ENCODE peak calls at places on chromosomes 7 and 10, in ten cellular contexts. R is transverse colon, T is psoas muscle, S is heart right ventricle, M is colonic mucosa, J is thoracic aorta, Q is esophagus muscularis mucosa, N is lower lobe of right lung, D is osteoblast, E is pancreas. H is an unnamed sample. For H3K9me3, the result is how much of the 10 kb centered on the place peaks cover.

GRCh38 chr10:110212119-110213006 is 5.0 kb downstream of the MXI1 start:
- DNase-seq in M (peak), D (no peak), E (no peak), S (no peak), T (no peak), N (peak), Q (peak), R (peak), J (no peak), H (no peak)

GRCh38 chr7:148700693-148701092 is 2.0 kb downstream of the CUL1 start:
- DNase-seq in J (no peak), R (peak), E (no peak), M (peak), T (no peak), N (no peak), S (no peak), D (no peak), Q (no peak), H (peak)

GRCh38 chr7:87517136-87517805 is 41.8 kb upstream of the ABCB4 start:
- DNase-seq in R (no peak), M (no peak), N (no peak), Q (no peak), J (no peak), T (no peak), D (no peak), S (no peak), E (no peak), H (no peak)

GRCh38 chr10:98172073-98172472 is 37.6 kb downstream of the R3HCC1L start:
- DNase-seq in N (no peak), Q (no peak), E (no peak), S (no peak), D (peak), R (no peak), T (peak), M (no peak), J (no peak), H (no peak)

GRCh38 chr7:149714081-149714909 is 59.1 kb downstream of the ZNF467 start:
- DNase-seq in S (peak), T (peak), M (peak), D (peak), Q (no peak), E (peak), R (peak), N (peak), J (peak), H (peak)

GRCh38 chr7:142585425-142585824 is 163.8 kb upstream of the PRSS1 start:
- DNase-seq in Q (no peak), T (no peak), D (peak), J (no peak), M (no peak), R (no peak), N (no peak), E (no peak), S (no peak), H (no peak)

GRCh38 chr10:114703377-114704125 is 45.5 kb upstream of the ABLIM1 start:
- DNase-seq in E (no peak), T (no peak), R (no peak), D (no peak), J (no peak), Q (no peak), M (no peak), S (no peak), N (no peak), H (no peak)

GRCh38 chr7:1939434-1940401 is 269.6 kb downstream of the ELFN1 start:
- DNase-seq in Q (no peak), M (no peak), S (peak), D (peak), J (no peak), R (no peak), T (peak), N (peak), E (no peak), H (no peak)

GRCh38 chr10:83880252-83880791 is 259.0 kb upstream of the GHITM start:
- DNase-seq in E (no peak), T (no peak), M (no peak), N (no peak), D (no peak), R (no peak), S (no peak), J (no peak), Q (peak), H (no peak)

GRCh38 chr7:157816086-157816485 is 479.3 kb downstream of the DNAJB6 start:
- DNase-seq in T (no peak), N (peak), R (no peak), E (no peak), J (no peak), M (no peak), Q (no peak), S (no peak), D (no peak), H (no peak)
- H3K9me3 ChIP-seq in T (under half), N (under half), R (under half), E (under half), J (under half), M (under half), Q (under half), S (under half), D (under half), H (under half)

DNA sequence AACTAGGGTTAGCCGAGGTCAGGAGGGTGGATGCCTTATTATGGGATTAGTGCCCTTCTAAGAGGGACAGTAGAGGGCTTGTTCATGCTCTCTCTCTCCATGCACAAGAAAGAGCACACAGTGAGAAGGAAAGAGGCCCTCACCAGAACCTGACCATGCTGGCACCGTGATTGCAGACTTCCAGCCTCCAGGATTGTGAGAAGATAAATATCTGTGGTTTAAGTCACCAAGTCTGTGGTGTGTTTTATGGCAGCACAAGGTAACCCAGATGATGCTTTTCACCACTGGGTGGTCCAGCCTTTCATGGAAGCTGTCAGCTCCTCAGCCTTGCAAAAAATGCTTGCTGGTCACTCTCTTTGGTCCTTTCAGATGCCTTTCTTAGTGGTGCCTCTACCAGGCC is 175.9 kb downstream of the ANKRD30A start:
- DNase-seq in E (no peak), D (no peak), N (no peak), T (no peak), Q (no peak), R (no peak), M (no peak), J (no peak), S (no peak), H (no peak)
- H3K9me3 ChIP-seq in E (under half), D (under half), N (under half), T (under half), Q (under half), R (under half), M (under half), J (under half), S (under half), H (under half)

DNA sequence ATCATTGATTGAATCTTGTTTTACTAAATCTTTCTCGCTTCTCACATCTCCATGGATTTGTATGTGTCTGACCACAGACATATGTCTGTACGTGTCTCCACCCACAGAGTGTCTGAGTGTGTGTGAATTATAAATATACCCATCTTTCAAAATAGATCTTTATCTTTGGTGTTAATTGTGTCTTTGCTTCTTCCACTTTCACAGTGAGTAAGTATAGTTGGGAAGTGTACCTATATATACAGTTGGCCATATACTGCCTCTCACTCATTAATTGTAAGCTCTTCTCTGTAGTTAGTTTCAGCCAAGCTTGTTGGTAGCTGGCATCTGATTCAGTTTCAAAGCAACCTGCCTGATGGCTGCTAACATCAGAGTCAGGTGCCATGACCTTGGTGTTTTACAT is 18.4 kb downstream of the EEPD1 start:
- DNase-seq in J (no peak), E (no peak), R (no peak), M (no peak), D (no peak), T (no peak), S (no peak), Q (no peak), N (no peak), H (no peak)
- H3K9me3 ChIP-seq in J (under half), E (under half), R (under half), M (under half), D (under half), T (under half), S (under half), Q (under half), N (under half), H (under half)

DNA sequence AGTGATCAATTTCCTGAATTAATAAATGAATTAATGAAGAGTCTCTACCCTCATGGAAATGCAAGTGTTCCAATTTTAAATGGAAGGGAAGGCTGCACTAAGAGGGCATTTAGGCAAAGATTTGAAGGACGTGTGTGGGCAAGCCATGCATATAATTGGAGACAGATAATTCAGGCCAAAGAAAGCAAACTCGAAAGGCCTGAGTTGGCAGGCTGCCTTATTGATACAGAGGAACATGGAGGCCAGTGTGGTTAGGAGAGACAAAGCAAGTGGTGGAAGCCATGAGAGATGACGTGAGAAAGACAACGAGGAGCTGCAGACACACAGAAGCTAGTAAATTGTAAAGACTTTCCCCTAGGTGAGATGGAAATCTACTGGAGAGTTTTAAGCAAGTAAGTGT is 15.4 kb upstream of the PCLO start:
- DNase-seq in J (no peak), S (no peak), M (no peak), T (no peak), R (no peak), D (no peak), E (no peak), Q (no peak), N (no peak), H (no peak)
- H3K9me3 ChIP-seq in J (under half), S (under half), M (under half), T (under half), R (under half), D (under half), E (under half), Q (under half), N (under half), H (under half)

GRCh38 chr7:158444501-158445420 is 142.9 kb downstream of the PTPRN2 start:
- DNase-seq in E (no peak), D (no peak), N (no peak), R (no peak), T (no peak), J (no peak), S (no peak), M (no peak), Q (no peak), H (no peak)
- H3K9me3 ChIP-seq in E (under half), D (under half), N (under half), R (under half), T (under half), J (under half), S (under half), M (under half), Q (under half), H (under half)

GRCh38 chr7:15471387-15471786 is 90.4 kb downstream of the AGMO start:
- DNase-seq in R (no peak), N (no peak), D (no peak), T (no peak), E (no peak), M (no peak), S (no peak), J (no peak), Q (no peak), H (no peak)
- H3K9me3 ChIP-seq in R (under half), N (under half), D (under half), T (under half), E (under half), M (under half), S (under half), J (under half), Q (under half), H (under half)

GRCh38 chr7:146514304-146514703 is 397.7 kb downstream of the CNTNAP2 start:
- DNase-seq in M (no peak), D (no peak), Q (no peak), T (no peak), J (no peak), E (no peak), R (no peak), N (no peak), S (no peak), H (no peak)

DNA sequence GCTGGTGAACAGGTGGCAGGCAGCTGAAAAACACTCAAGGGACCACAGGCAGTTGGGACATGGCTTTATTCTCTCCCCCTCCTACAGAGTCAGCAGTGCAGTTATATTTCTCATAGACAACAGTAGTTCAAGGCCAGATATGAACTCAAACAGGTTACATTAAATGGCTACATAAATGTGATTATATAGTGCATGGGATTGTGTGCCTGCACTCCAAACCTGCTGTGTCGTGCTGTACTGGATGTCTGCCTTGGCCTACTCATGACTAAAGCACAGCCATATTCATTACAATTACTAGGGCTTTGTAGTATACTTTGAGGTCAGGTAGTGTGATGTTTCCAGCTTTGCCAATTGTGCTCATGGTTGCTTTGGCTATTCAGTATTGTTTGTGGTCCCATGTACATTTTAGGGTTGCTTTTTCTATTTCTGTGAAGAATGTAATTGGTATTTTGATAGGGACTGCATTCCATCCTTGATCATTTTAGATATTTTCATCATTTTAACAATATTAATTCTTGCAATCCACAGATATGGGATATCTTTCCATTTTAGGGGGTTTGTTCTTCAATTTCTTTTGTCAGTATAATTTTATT is 393.6 kb downstream of the CNTNAP2 start:
- DNase-seq in T (no peak), Q (no peak), M (no peak), N (no peak), R (no peak), S (no peak), E (no peak), J (no peak), D (no peak), H (no peak)
- H3K9me3 ChIP-seq in T (under half), Q (under half), M (under half), N (under half), R (under half), S (half or more), E (under half), J (under half), D (under half), H (under half)

H was measured in T-helper 17 cell.